ENCODE peak calls at places on chromosome 1, in six cellular contexts. K is adrenal gland, N is mucosa of gallbladder, T is AG10803, I is lower lobe of right lung, B is IMR-90. D is an unnamed sample.

GRCh38 chr1:83697220-83697619 is 301.7 kb downstream of the TTLL7 start:
- DNase-seq in K (no peak), N (no peak), T (no peak), I (no peak), B (no peak), D (no peak)

GRCh38 chr1:204074274-204075115 is 1.6 kb downstream of the SOX13 start:
- DNase-seq in K (peak), N (peak), T (peak), I (peak), B (peak), D (no peak)

GRCh38 chr1:38727629-38728175 is 131.9 kb downstream of the RRAGC start:
- DNase-seq in K (no peak), N (no peak), T (no peak), I (no peak), B (no peak), D (no peak)

GRCh38 chr1:114549137-114549536 is 32.3 kb downstream of the BCAS2 start:
- DNase-seq in K (no peak), N (no peak), T (peak), I (no peak), B (no peak), D (no peak)

GRCh38 chr1:223716302-223716862 is 4.0 kb downstream of the CAPN2 start:
- DNase-seq in K (no peak), N (no peak), T (peak), I (peak), B (no peak), D (no peak)

GRCh38 chr1:29590583-29591555 is 354.5 kb downstream of the PTPRU start:
- DNase-seq in K (no peak), N (no peak), T (no peak), I (no peak), B (peak), D (no peak)

GRCh38 chr1:7388141-7388487 is 383.0 kb upstream of the VAMP3 start:
- DNase-seq in K (peak), N (peak), T (no peak), I (no peak), B (no peak), D (no peak)

GRCh38 chr1:2911391-2912178 is 109.7 kb upstream of the ACTRT2 start:
- DNase-seq in K (no peak), N (no peak), T (no peak), I (no peak), B (no peak), D (no peak)

GRCh38 chr1:206975313-206975712 is 5.1 kb upstream of the FCAMR start:
- DNase-seq in K (no peak), N (no peak), T (no peak), I (no peak), B (no peak), D (no peak)

GRCh38 chr1:9361630-9362256 is 69.0 kb downstream of the SPSB1 start:
- DNase-seq in K (no peak), N (no peak), T (peak), I (no peak), B (peak), D (no peak)

GRCh38 chr1:54567961-54568360 is 19.9 kb downstream of the ACOT11 start:
- DNase-seq in K (no peak), N (no peak), T (peak), I (no peak), B (peak), D (no peak)

D was measured in GM04504.